ENCODE peak calls at places on chromosome 15, in five cellular contexts. One of them, this sample, is unnamed.

GRCh38 chr15:78680416-78681068 is 39.5 kb upstream of the CHRNB4 start:
- DNase-seq in Calu3: no peak
- DNase-seq in astrocyte: no peak
- DNase-seq in CD4-positive, alpha-beta T cell: no peak
- DNase-seq in GM12865: peak
- DNase-seq in this sample: no peak

GRCh38 chr15:33357845-33358244 is 47.1 kb downstream of the RYR3 start:
- DNase-seq in Calu3: no peak
- DNase-seq in astrocyte: no peak
- DNase-seq in CD4-positive, alpha-beta T cell: no peak
- DNase-seq in GM12865: no peak
- DNase-seq in this sample: no peak

GRCh38 chr15:78714890-78715289 is 73.9 kb upstream of the CHRNB4 start:
- DNase-seq in Calu3: no peak
- DNase-seq in astrocyte: no peak
- DNase-seq in CD4-positive, alpha-beta T cell: no peak
- DNase-seq in GM12865: peak
- DNase-seq in this sample: no peak

GRCh38 chr15:89307046-89307587 is 27.5 kb downstream of the POLG start:
- DNase-seq in Calu3: no peak
- DNase-seq in astrocyte: peak
- DNase-seq in CD4-positive, alpha-beta T cell: no peak
- DNase-seq in GM12865: no peak
- DNase-seq in this sample: no peak

GRCh38 chr15:29099131-29099880 is 170.3 kb downstream of the NSMCE3 start:
- DNase-seq in Calu3: no peak
- DNase-seq in astrocyte: no peak
- DNase-seq in CD4-positive, alpha-beta T cell: no peak
- DNase-seq in GM12865: no peak
- DNase-seq in this sample: no peak

GRCh38 chr15:69080203-69080957 is 65.9 kb downstream of the NOX5 start:
- DNase-seq in Calu3: no peak
- DNase-seq in astrocyte: peak
- DNase-seq in CD4-positive, alpha-beta T cell: no peak
- DNase-seq in GM12865: no peak
- DNase-seq in this sample: no peak

GRCh38 chr15:93035953-93036810 is 52.8 kb downstream of the RGMA start:
- DNase-seq in Calu3: peak
- DNase-seq in astrocyte: no peak
- DNase-seq in CD4-positive, alpha-beta T cell: no peak
- DNase-seq in GM12865: peak
- DNase-seq in this sample: peak

GRCh38 chr15:49435201-49435600 is 12.2 kb downstream of the FGF7 start:
- DNase-seq in Calu3: no peak
- DNase-seq in astrocyte: peak
- DNase-seq in CD4-positive, alpha-beta T cell: no peak
- DNase-seq in GM12865: no peak
- DNase-seq in this sample: no peak

GRCh38 chr15:52183562-52184173 is 7.5 kb downstream of the GNB5 start:
- DNase-seq in Calu3: peak
- DNase-seq in astrocyte: no peak
- DNase-seq in CD4-positive, alpha-beta T cell: no peak
- DNase-seq in GM12865: peak
- DNase-seq in this sample: peak

GRCh38 chr15:51647128-51647562 is 24.6 kb upstream of the DMXL2 start:
- DNase-seq in Calu3: peak
- DNase-seq in astrocyte: peak
- DNase-seq in CD4-positive, alpha-beta T cell: no peak
- DNase-seq in GM12865: peak
- DNase-seq in this sample: no peak

GRCh38 chr15:35289029-35289617 is 204.0 kb upstream of the NANOGP8 start:
- DNase-seq in Calu3: peak
- DNase-seq in astrocyte: peak
- DNase-seq in CD4-positive, alpha-beta T cell: no peak
- DNase-seq in GM12865: peak
- DNase-seq in this sample: no peak

GRCh38 chr15:41161336-41161735 is 45.3 kb upstream of the INO80 start:
- DNase-seq in Calu3: no peak
- DNase-seq in astrocyte: peak
- DNase-seq in CD4-positive, alpha-beta T cell: no peak
- DNase-seq in GM12865: no peak
- DNase-seq in this sample: no peak

GRCh38 chr15:40500584-40501330 is 30.0 kb downstream of the CHST14 start:
- DNase-seq in Calu3: no peak
- DNase-seq in astrocyte: peak
- DNase-seq in CD4-positive, alpha-beta T cell: no peak
- DNase-seq in GM12865: no peak
- DNase-seq in this sample: no peak

GRCh38 chr15:75112848-75113492 is 88.7 kb upstream of the C15orf39 start:
- DNase-seq in Calu3: no peak
- DNase-seq in astrocyte: no peak
- DNase-seq in CD4-positive, alpha-beta T cell: no peak
- DNase-seq in GM12865: peak
- DNase-seq in this sample: no peak

GRCh38 chr15:69664572-69665326 is 212.1 kb downstream of the RPLP1 start:
- DNase-seq in Calu3: no peak
- DNase-seq in astrocyte: no peak
- DNase-seq in CD4-positive, alpha-beta T cell: no peak
- DNase-seq in GM12865: no peak
- DNase-seq in this sample: no peak

GRCh38 chr15:36331531-36332275 is 247.7 kb upstream of the CDIN1 start:
- DNase-seq in Calu3: no peak
- DNase-seq in astrocyte: peak
- DNase-seq in CD4-positive, alpha-beta T cell: no peak
- DNase-seq in GM12865: no peak
- DNase-seq in this sample: no peak

GRCh38 chr15:48790716-48791115 is 20.2 kb downstream of the CEP152 start:
- DNase-seq in Calu3: no peak
- DNase-seq in astrocyte: peak
- DNase-seq in CD4-positive, alpha-beta T cell: no peak
- DNase-seq in GM12865: no peak
- DNase-seq in this sample: no peak

GRCh38 chr15:74461847-74462511 is 1.0 kb upstream of the UBL7 start:
- DNase-seq in Calu3: no peak
- DNase-seq in astrocyte: no peak
- DNase-seq in CD4-positive, alpha-beta T cell: no peak
- DNase-seq in GM12865: peak
- DNase-seq in this sample: no peak

GRCh38 chr15:37125143-37125542 is 24.8 kb upstream of the MEIS2 start:
- DNase-seq in Calu3: no peak
- DNase-seq in astrocyte: no peak
- DNase-seq in CD4-positive, alpha-beta T cell: no peak
- DNase-seq in GM12865: no peak
- DNase-seq in this sample: no peak

GRCh38 chr15:38054488-38054887 is 120.0 kb downstream of the TMCO5A start:
- DNase-seq in Calu3: no peak
- DNase-seq in astrocyte: peak
- DNase-seq in CD4-positive, alpha-beta T cell: no peak
- DNase-seq in GM12865: no peak
- DNase-seq in this sample: no peak

GRCh38 chr15:79769081-79769481 is 127.7 kb downstream of the MTHFS start:
- DNase-seq in Calu3: peak
- DNase-seq in astrocyte: no peak
- DNase-seq in CD4-positive, alpha-beta T cell: no peak
- DNase-seq in GM12865: peak
- DNase-seq in this sample: no peak

GRCh38 chr15:101539930-101540329 is 50.4 kb upstream of the PCSK6 start:
- DNase-seq in Calu3: no peak
- DNase-seq in astrocyte: no peak
- DNase-seq in CD4-positive, alpha-beta T cell: no peak
- DNase-seq in GM12865: no peak
- DNase-seq in this sample: no peak

GRCh38 chr15:89051875-89052274 is 36.4 kb upstream of the ABHD2 start:
- DNase-seq in Calu3: no peak
- DNase-seq in astrocyte: peak
- DNase-seq in CD4-positive, alpha-beta T cell: no peak
- DNase-seq in GM12865: no peak
- DNase-seq in this sample: no peak

GRCh38 chr15:43133429-43134156 is at the start of gene TMEM62:
- DNase-seq in Calu3: peak
- DNase-seq in astrocyte: peak
- DNase-seq in CD4-positive, alpha-beta T cell: peak
- DNase-seq in GM12865: peak
- DNase-seq in this sample: peak

GRCh38 chr15:47551079-47551478 is 166.2 kb upstream of the SEMA6D start:
- DNase-seq in Calu3: no peak
- DNase-seq in astrocyte: no peak
- DNase-seq in CD4-positive, alpha-beta T cell: no peak
- DNase-seq in GM12865: no peak
- DNase-seq in this sample: no peak

GRCh38 chr15:52078197-52078875 is 34.2 kb downstream of the BCL2L10 start:
- DNase-seq in Calu3: no peak
- DNase-seq in astrocyte: no peak
- DNase-seq in CD4-positive, alpha-beta T cell: no peak
- DNase-seq in GM12865: no peak
- DNase-seq in this sample: no peak

GRCh38 chr15:43104426-43104825 is 1.4 kb downstream of the UBR1 start:
- DNase-seq in Calu3: no peak
- DNase-seq in astrocyte: peak
- DNase-seq in CD4-positive, alpha-beta T cell: no peak
- DNase-seq in GM12865: no peak
- DNase-seq in this sample: no peak

GRCh38 chr15:97875513-97876285 is 84.8 kb upstream of the ARRDC4 start:
- DNase-seq in Calu3: peak
- DNase-seq in astrocyte: no peak
- DNase-seq in CD4-positive, alpha-beta T cell: no peak
- DNase-seq in GM12865: no peak
- DNase-seq in this sample: no peak

GRCh38 chr15:80003171-80003570 is 32.2 kb upstream of the BCL2A1 start:
- DNase-seq in Calu3: no peak
- DNase-seq in astrocyte: no peak
- DNase-seq in CD4-positive, alpha-beta T cell: no peak
- DNase-seq in GM12865: no peak
- DNase-seq in this sample: no peak

GRCh38 chr15:39154136-39154770 is 426.6 kb upstream of the THBS1 start:
- DNase-seq in Calu3: no peak
- DNase-seq in astrocyte: no peak
- DNase-seq in CD4-positive, alpha-beta T cell: no peak
- DNase-seq in GM12865: no peak
- DNase-seq in this sample: no peak
- TF ChIP-seq CTCF in Calu3: no peak
- TF ChIP-seq CTCF in astrocyte: no peak
- TF ChIP-seq CTCF in CD4-positive, alpha-beta T cell: no peak
- TF ChIP-seq CTCF in GM12865: peak
- TF ChIP-seq CTCF in this sample: peak

GRCh38 chr15:68052431-68052830 is 1.7 kb upstream of the PIAS1 start:
- DNase-seq in Calu3: no peak
- DNase-seq in astrocyte: no peak
- DNase-seq in CD4-positive, alpha-beta T cell: no peak
- DNase-seq in GM12865: no peak
- DNase-seq in this sample: no peak

GRCh38 chr15:68051907-68052306 is 2.2 kb upstream of the PIAS1 start:
- DNase-seq in Calu3: no peak
- DNase-seq in astrocyte: no peak
- DNase-seq in CD4-positive, alpha-beta T cell: no peak
- DNase-seq in GM12865: no peak
- DNase-seq in this sample: no peak

GRCh38 chr15:68053701-68053996 is 466 bp upstream of the PIAS1 start:
- DNase-seq in Calu3: no peak
- DNase-seq in astrocyte: no peak
- DNase-seq in CD4-positive, alpha-beta T cell: no peak
- DNase-seq in GM12865: no peak
- DNase-seq in this sample: no peak

GRCh38 chr15:68053001-68053400 is 1.1 kb upstream of the PIAS1 start:
- DNase-seq in Calu3: no peak
- DNase-seq in astrocyte: no peak
- DNase-seq in CD4-positive, alpha-beta T cell: no peak
- DNase-seq in GM12865: no peak
- DNase-seq in this sample: no peak

GRCh38 chr15:68051109-68051508 is 3.0 kb upstream of the PIAS1 start:
- DNase-seq in Calu3: no peak
- DNase-seq in astrocyte: no peak
- DNase-seq in CD4-positive, alpha-beta T cell: no peak
- DNase-seq in GM12865: peak
- DNase-seq in this sample: no peak
- TF ChIP-seq CTCF in Calu3: no peak
- TF ChIP-seq CTCF in astrocyte: no peak
- TF ChIP-seq CTCF in CD4-positive, alpha-beta T cell: no peak
- TF ChIP-seq CTCF in GM12865: no peak
- TF ChIP-seq CTCF in this sample: no peak

DNA sequence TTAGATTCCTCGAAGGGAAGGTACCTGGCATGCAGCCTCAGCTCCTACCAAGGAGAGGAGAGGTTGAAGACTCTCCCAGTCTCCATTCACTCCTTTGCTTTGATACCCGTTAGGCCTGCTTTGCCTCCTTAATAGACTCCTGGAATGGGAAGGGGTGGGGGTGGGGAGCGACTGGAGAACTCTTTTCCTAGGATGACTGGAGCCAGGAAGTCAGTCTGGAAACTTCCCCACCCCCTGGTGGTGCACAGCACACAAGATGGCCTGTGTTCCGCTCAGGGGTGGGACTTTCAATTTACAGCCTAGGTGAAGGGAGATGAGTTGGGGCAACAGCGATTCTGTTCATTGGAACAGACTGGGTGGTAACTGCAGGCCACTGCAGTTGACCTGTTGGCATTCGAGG is 21.4 kb upstream of the CELF6 start:
- DNase-seq in Calu3: peak
- DNase-seq in astrocyte: no peak
- DNase-seq in CD4-positive, alpha-beta T cell: no peak
- DNase-seq in GM12865: no peak
- DNase-seq in this sample: peak
- TF ChIP-seq CTCF in Calu3: peak
- TF ChIP-seq CTCF in astrocyte: peak
- TF ChIP-seq CTCF in CD4-positive, alpha-beta T cell: no peak
- TF ChIP-seq CTCF in GM12865: no peak
- TF ChIP-seq CTCF in this sample: peak

GRCh38 chr15:61062268-61062667 is 166.8 kb downstream of the RORA start:
- DNase-seq in Calu3: no peak
- DNase-seq in astrocyte: no peak
- DNase-seq in CD4-positive, alpha-beta T cell: no peak
- DNase-seq in GM12865: no peak
- DNase-seq in this sample: no peak

GRCh38 chr15:61070111-61070901 is 158.8 kb downstream of the RORA start:
- DNase-seq in Calu3: no peak
- DNase-seq in astrocyte: no peak
- DNase-seq in CD4-positive, alpha-beta T cell: no peak
- DNase-seq in GM12865: no peak
- DNase-seq in this sample: no peak

GRCh38 chr15:61063875-61064320 is 165.2 kb downstream of the RORA start:
- DNase-seq in Calu3: no peak
- DNase-seq in astrocyte: no peak
- DNase-seq in CD4-positive, alpha-beta T cell: no peak
- DNase-seq in GM12865: no peak
- DNase-seq in this sample: no peak

GRCh38 chr15:61069369-61070075 is 159.6 kb downstream of the RORA start:
- DNase-seq in Calu3: no peak
- DNase-seq in astrocyte: no peak
- DNase-seq in CD4-positive, alpha-beta T cell: no peak
- DNase-seq in GM12865: no peak
- DNase-seq in this sample: no peak

DNA sequence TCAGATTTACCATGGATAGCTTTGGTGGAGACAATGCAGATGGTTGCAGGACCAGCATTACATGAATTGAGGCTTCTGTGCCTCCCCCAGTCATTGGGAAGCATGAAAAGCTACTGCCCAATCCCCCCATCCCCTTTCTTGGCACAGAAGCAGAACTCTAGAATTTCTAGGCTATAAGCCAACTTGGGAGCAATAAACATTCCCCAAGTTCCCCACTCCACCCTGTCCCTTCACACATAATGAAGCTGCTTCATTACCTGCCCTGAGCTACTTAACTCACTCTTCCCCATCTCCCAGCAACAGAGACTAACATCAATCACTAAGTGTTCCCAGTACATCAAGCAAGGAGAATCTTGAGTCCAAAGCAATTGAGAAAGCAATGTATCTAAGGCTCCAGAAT is 164.4 kb downstream of the RORA start:
- DNase-seq in Calu3: no peak
- DNase-seq in astrocyte: no peak
- DNase-seq in CD4-positive, alpha-beta T cell: no peak
- DNase-seq in GM12865: no peak
- DNase-seq in this sample: no peak
- TF ChIP-seq CTCF in Calu3: no peak
- TF ChIP-seq CTCF in astrocyte: no peak
- TF ChIP-seq CTCF in CD4-positive, alpha-beta T cell: no peak
- TF ChIP-seq CTCF in GM12865: no peak
- TF ChIP-seq CTCF in this sample: no peak